ENCODE peak calls at places on chromosomes 4 and X, in six cellular contexts. R, M, V, A, C and K are unnamed samples.

GRCh38 chr4:169493164-169493524 is 119.2 kb downstream of the NEK1 start:
- DNase-seq in R (no peak), M (no peak), V (no peak), C (no peak), A (no peak), K (no peak)

GRCh38 chr4:89838005-89838404 is 1.0 kb upstream of the SNCA start:
- DNase-seq in A (no peak), V (no peak), C (peak), M (no peak), R (no peak), K (peak)

GRCh38 chr4:106301393-106302084 is 14.5 kb downstream of the TBCK start:
- DNase-seq in A (no peak), V (no peak), C (no peak), R (no peak), M (no peak), K (no peak)

GRCh38 chr4:184310881-184311709 is 93.4 kb upstream of the ENPP6 start:
- DNase-seq in R (peak), V (no peak), C (no peak), M (no peak), A (peak), K (no peak)

GRCh38 chr4:102606846-102607440 is 105.8 kb downstream of the NFKB1 start:
- DNase-seq in M (no peak), C (no peak), R (no peak), V (no peak), A (no peak), K (no peak)

GRCh38 chr4:85370400-85371032 is 104.4 kb upstream of the ARHGAP24 start:
- DNase-seq in C (peak), R (no peak), V (peak), M (no peak), A (no peak), K (peak)

GRCh38 chr4:168879178-168879577 is 130.9 kb downstream of the CBR4 start:
- DNase-seq in C (no peak), R (no peak), A (no peak), M (no peak), V (no peak), K (no peak)

GRCh38 chrX:43560247-43560946 is 95.7 kb upstream of the MAOA start:
- DNase-seq in C (no peak), A (no peak), V (no peak), R (no peak), M (no peak), K (no peak)

GRCh38 chr4:14848210-14848609 is 154.1 kb upstream of the CPEB2 start:
- DNase-seq in V (no peak), A (no peak), M (no peak), R (no peak), C (no peak), K (no peak)

GRCh38 chr4:26753187-26753586 is 107.5 kb upstream of the STIM2 start:
- DNase-seq in V (no peak), A (no peak), R (no peak), M (no peak), C (no peak), K (no peak)

GRCh38 chr4:109588176-109588575 is 28.1 kb downstream of the MCUB start:
- DNase-seq in R (no peak), M (no peak), C (no peak), A (no peak), V (no peak), K (no peak)

GRCh38 chr4:7759221-7759620 is 180.4 kb downstream of the AFAP1 start:
- DNase-seq in R (peak), A (no peak), M (no peak), V (no peak), C (no peak), K (no peak)

GRCh38 chr4:108350332-108350731 is 181.6 kb upstream of the LEF1 start:
- DNase-seq in R (no peak), V (no peak), A (no peak), M (no peak), C (no peak), K (peak)

GRCh38 chr4:48991357-48991756 is 5.3 kb downstream of the CWH43 start:
- DNase-seq in M (no peak), V (no peak), R (no peak), A (no peak), C (no peak), K (no peak)

GRCh38 chr4:86921608-86922252 is 13.1 kb upstream of the AFF1 start:
- DNase-seq in M (no peak), V (no peak), R (no peak), A (no peak), C (no peak), K (no peak)

GRCh38 chr4:61994036-61994435 is 793.9 kb downstream of the ADGRL3 start:
- DNase-seq in V (no peak), M (no peak), R (no peak), C (no peak), A (no peak), K (peak)

GRCh38 chr4:34676390-34676789 is 1567.9 kb downstream of the ARAP2 start:
- DNase-seq in C (no peak), A (no peak), V (no peak), R (no peak), M (no peak), K (no peak)

GRCh38 chrX:3252744-3253143 is 93.7 kb downstream of the MXRA5 start:
- DNase-seq in R (no peak), M (no peak), A (no peak), C (no peak), V (no peak), K (no peak)

GRCh38 chr4:176238157-176238608 is 30.8 kb downstream of the ASB5 start:
- DNase-seq in C (peak), R (no peak), V (no peak), A (no peak), M (no peak), K (peak)

GRCh38 chrX:1401611-1402430 is 9.9 kb upstream of the SLC25A6 start:
- DNase-seq in C (no peak), A (no peak), V (no peak), R (peak), M (no peak), K (no peak)